ENCODE peak calls at places on chromosomes 13 and 19, in six cellular contexts. S is ovary, Y is mammary epithelial cell, K is DMS53, N is Right ventricle myocardium superior, C is hepatic stellate cell. V is an unnamed sample.

GRCh38 chr13:43072394-43072793 is 49.0 kb downstream of the DNAJC15 start:
- DNase-seq in S (no peak), C (no peak), K (no peak), Y (no peak), N (peak), V (no peak)

GRCh38 chr19:38118176-38118575 is 105.8 kb downstream of the DPF1 start:
- DNase-seq in S (no peak), K (no peak), N (no peak), Y (no peak), C (no peak), V (no peak)

GRCh38 chr19:18589380-18590272 is 1.0 kb downstream of the REX1BD start:
- DNase-seq in N (peak), S (peak), Y (peak), K (peak), C (peak), V (peak)

GRCh38 chr13:90835826-90836225 is 511.7 kb upstream of the MIR17HG start:
- DNase-seq in Y (no peak), S (no peak), C (no peak), K (no peak), N (no peak), V (no peak)

GRCh38 chr19:32199501-32200040 is 145.8 kb upstream of the ZNF507 start:
- DNase-seq in N (no peak), Y (no peak), S (no peak), C (no peak), K (no peak), V (no peak)

GRCh38 chr13:109859216-109859835 is 72.9 kb upstream of the IRS2 start:
- DNase-seq in Y (no peak), S (no peak), N (no peak), K (no peak), C (no peak), V (no peak)

GRCh38 chr19:9909251-9909650 is 27.1 kb downstream of the OLFM2 start:
- DNase-seq in N (no peak), Y (no peak), C (no peak), S (no peak), K (no peak), V (no peak)

GRCh38 chr19:6738726-6739389 is 622 bp upstream of the TRIP10 start:
- DNase-seq in S (peak), C (no peak), N (peak), Y (peak), K (peak), V (peak)

GRCh38 chr19:34224996-34225658 is 29.2 kb upstream of the GARRE1 start:
- DNase-seq in Y (peak), C (peak), K (no peak), N (no peak), S (no peak), V (no peak)

GRCh38 chr13:100657881-100658315 is 16.7 kb downstream of the TMTC4 start:
- DNase-seq in C (no peak), S (no peak), K (no peak), N (no peak), Y (no peak), V (no peak)

GRCh38 chr13:26561636-26562537 is 4.4 kb downstream of the WASF3 start:
- DNase-seq in C (peak), N (no peak), Y (no peak), S (no peak), K (no peak), V (no peak)

GRCh38 chr13:71021810-71022422 is 845.1 kb downstream of the DACH1 start:
- DNase-seq in N (no peak), C (no peak), S (no peak), Y (no peak), K (no peak), V (no peak)

GRCh38 chr13:40664100-40665060 is 2.1 kb downstream of the FOXO1 start:
- DNase-seq in Y (peak), N (peak), C (peak), S (peak), K (peak), V (peak)

GRCh38 chr13:74450525-74450845 is 316.3 kb upstream of the KLF12 start:
- DNase-seq in N (no peak), C (no peak), S (no peak), Y (peak), K (no peak), V (no peak)

GRCh38 chr19:2289714-2290435 is 7.9 kb upstream of the PEAK3 start:
- DNase-seq in K (peak), C (peak), Y (peak), S (no peak), N (peak), V (no peak)

GRCh38 chr19:728011-728410 is 19.3 kb downstream of the PALM start:
- DNase-seq in K (peak), N (peak), S (peak), C (peak), Y (no peak), V (no peak)

GRCh38 chr13:63551731-63552130 is 2136.1 kb upstream of the PCDH20 start:
- DNase-seq in S (no peak), Y (no peak), C (no peak), N (no peak), K (no peak), V (no peak)

GRCh38 chr13:55553736-55554135 is 1587.0 kb upstream of the PRR20A start:
- DNase-seq in Y (no peak), N (no peak), K (no peak), S (no peak), C (no peak), V (no peak)

GRCh38 chr13:46126552-46127171 is 21.8 kb upstream of the CPB2 start:
- DNase-seq in N (peak), C (peak), Y (peak), S (no peak), K (peak), V (peak)

GRCh38 chr19:5669212-5669611 is 11.1 kb downstream of the MICOS13 start:
- DNase-seq in N (no peak), C (no peak), S (no peak), K (no peak), Y (no peak), V (no peak)

GRCh38 chr19:18118420-18119242 is 21.1 kb downstream of the MAST3 start:
- DNase-seq in C (no peak), K (no peak), Y (no peak), N (no peak), S (no peak), V (no peak)

GRCh38 chr19:50556236-50557008 is 11.8 kb downstream of the LRRC4B start:
- DNase-seq in K (peak), S (peak), C (peak), N (peak), Y (peak), V (peak)

GRCh38 chr19:41332000-41332399 is 21.7 kb downstream of the TGFB1 start:
- DNase-seq in K (no peak), Y (no peak), S (no peak), N (no peak), C (no peak), V (no peak)

GRCh38 chr19:48806518-48806817 is 4.4 kb downstream of the BCAT2 start:
- DNase-seq in K (peak), Y (no peak), S (no peak), C (no peak), N (no peak), V (no peak)

GRCh38 chr19:6087074-6087506 is 23.2 kb downstream of the RFX2 start:
- DNase-seq in S (no peak), K (peak), N (no peak), Y (no peak), C (no peak), V (peak)

GRCh38 chr19:56727731-56728130 is 56.2 kb upstream of the ZNF835 start:
- DNase-seq in C (no peak), K (no peak), Y (no peak), S (no peak), N (no peak), V (no peak)

GRCh38 chr13:23378009-23378632 is 55.4 kb downstream of the SACS start:
- DNase-seq in Y (peak), S (no peak), N (no peak), K (no peak), C (peak), V (peak)

GRCh38 chr19:46955114-46955812 is 64.4 kb upstream of the NPAS1 start:
- DNase-seq in N (no peak), C (no peak), K (no peak), S (no peak), Y (no peak), V (no peak)

GRCh38 chr19:29528350-29528945 is 2.7 kb downstream of the VSTM2B start:
- DNase-seq in K (peak), N (peak), S (peak), C (peak), Y (peak), V (peak)

GRCh38 chr19:38989066-38989605 is 13.6 kb upstream of the FBXO17 start:
- DNase-seq in S (no peak), Y (no peak), K (peak), C (no peak), N (no peak), V (peak)

GRCh38 chr19:8320564-8321066 is 560 bp downstream of the NDUFA7 start:
- DNase-seq in K (peak), Y (no peak), C (no peak), N (no peak), S (no peak), V (peak)

GRCh38 chr13:32426981-32427851 is 714 bp downstream of the N4BP2L1 start:
- DNase-seq in S (peak), K (peak), C (peak), Y (no peak), N (peak), V (peak)

V was measured in ACHN.